ENCODE peak calls at places on chromosomes 7 and 10, in eight cellular contexts. V is A549; F is T-helper 2 cell; E is skeletal muscle cell; U is GM23248; W is kidney epithelial cell; B is stimulated activated CD4-positive, alpha-beta T cell treated with anti-CD3 and anti-CD28 coated beads, Interleukin-1b, Interleukin-23, amount 100 ng/mL, for 4 hours; O is stimulated activated CD8-positive, alpha-beta memory T cell treated with anti-CD3 and anti-CD28 coated beads, Interleukin-15, amount 100 ng/mL, for 24 hours. X is an unnamed sample.

GRCh38 chr10:100020161-100020882 is 10.6 kb upstream of the DNMBP start:
- DNase-seq in V (peak), F (no peak), E (no peak), U (no peak), W (no peak), B (no peak), O (no peak), X (no peak)

GRCh38 chr7:33050425-33051318 is 11.9 kb downstream of the NT5C3A start:
- DNase-seq in V (peak), F (no peak), E (no peak), U (peak), W (no peak), B (no peak), O (no peak), X (peak)

GRCh38 chr10:26474062-26474461 is 35.9 kb downstream of the APBB1IP start:
- DNase-seq in V (no peak), F (no peak), E (no peak), U (peak), W (no peak), B (no peak), O (no peak), X (no peak)

GRCh38 chr7:34015656-34016055 is 110.3 kb downstream of the BMPER start:
- DNase-seq in V (no peak), F (no peak), E (no peak), U (no peak), W (no peak), B (no peak), O (no peak), X (no peak)

GRCh38 chr10:27815261-27815660 is 69.6 kb upstream of the MKX start:
- DNase-seq in V (no peak), F (no peak), E (no peak), U (peak), W (no peak), B (no peak), O (no peak), X (no peak)

GRCh38 chr7:107939472-107940145 is 48.6 kb downstream of the DLD start:
- DNase-seq in V (no peak), F (no peak), E (peak), U (peak), W (peak), B (no peak), O (no peak), X (no peak)

GRCh38 chr10:72729528-72729927 is 37.6 kb downstream of the MCU start:
- DNase-seq in V (no peak), F (no peak), E (no peak), U (peak), W (no peak), B (no peak), O (no peak), X (no peak)

GRCh38 chr7:150973571-150974451 is 4.3 kb downstream of the KCNH2 start:
- DNase-seq in V (no peak), F (no peak), E (no peak), U (no peak), W (no peak), B (no peak), O (no peak), X (peak)

X was measured in central memory CD4-positive, alpha-beta T cell.